ENCODE peak calls at places on chromosomes 16 and 17, in nine cellular contexts. R is NCI-H146, Z is progenitor cell of endocrine pancreas, S is Ammon's horn, A is T follicular helper cell, E is stomach, L is H9, K is LNCaP clone FGC, M is M059J. Q is an unnamed sample.

GRCh38 chr16:23382279-23382678 is 70.7 kb downstream of the COG7 start:
- DNase-seq in R (peak), Z (no peak), S (no peak), A (no peak), E (no peak), L (no peak), K (no peak), M (no peak), Q (no peak)

GRCh38 chr16:19071811-19072777 is 4.7 kb downstream of the COQ7 start:
- DNase-seq in R (peak), Z (peak), S (peak), A (peak), E (peak), L (peak), K (no peak), M (peak), Q (peak)

GRCh38 chr17:41919165-41919817 is 540 bp upstream of the ACLY start:
- DNase-seq in R (peak), Z (no peak), S (no peak), A (no peak), E (no peak), L (peak), K (peak), M (no peak), Q (peak)

GRCh38 chr16:24800586-24800985 is 45.2 kb upstream of the SLC5A11 start:
- DNase-seq in R (no peak), Z (no peak), S (no peak), A (no peak), E (no peak), L (no peak), K (no peak), M (peak), Q (no peak)

GRCh38 chr17:7114875-7115614 is 423 bp upstream of the ASGR2 start:
- DNase-seq in R (no peak), Z (no peak), S (peak), A (no peak), E (no peak), L (no peak), K (no peak), M (no peak), Q (no peak)

GRCh38 chr17:30472238-30472890 is 4.8 kb upstream of the GOSR1 start:
- DNase-seq in R (peak), Z (no peak), S (no peak), A (no peak), E (no peak), L (no peak), K (no peak), M (no peak), Q (no peak)

GRCh38 chr17:42682400-42683384 is at the start of gene CNTNAP1:
- DNase-seq in R (peak), Z (no peak), S (peak), A (no peak), E (peak), L (peak), K (no peak), M (peak), Q (peak)

GRCh38 chr17:7078711-7079110 is 1.3 kb downstream of the CLEC10A start:
- DNase-seq in R (no peak), Z (no peak), S (no peak), A (no peak), E (no peak), L (no peak), K (no peak), M (no peak), Q (no peak)

GRCh38 chr16:3580271-3580670 is 3.1 kb upstream of the NLRC3 start:
- DNase-seq in R (no peak), Z (no peak), S (no peak), A (no peak), E (no peak), L (no peak), K (no peak), M (no peak), Q (no peak)

GRCh38 chr17:78268960-78269892 is 37.8 kb downstream of the TMEM235 start:
- DNase-seq in R (peak), Z (no peak), S (no peak), A (no peak), E (no peak), L (peak), K (no peak), M (no peak), Q (no peak)

GRCh38 chr17:62626719-62627218 is 701 bp upstream of the MRC2 start:
- DNase-seq in R (no peak), Z (peak), S (no peak), A (no peak), E (no peak), L (peak), K (no peak), M (peak), Q (no peak)

GRCh38 chr16:85522842-85523601 is 90.1 kb upstream of the GSE1 start:
- DNase-seq in R (peak), Z (no peak), S (no peak), A (no peak), E (peak), L (no peak), K (peak), M (peak), Q (peak)

GRCh38 chr16:29820271-29820701 is at the start of gene MVP:
- DNase-seq in R (peak), Z (no peak), S (peak), A (no peak), E (peak), L (no peak), K (no peak), M (peak), Q (peak)

GRCh38 chr16:89722392-89723278 is 1.3 kb downstream of the ZNF276 start:
- DNase-seq in R (no peak), Z (no peak), S (peak), A (peak), E (peak), L (no peak), K (peak), M (no peak), Q (no peak)

GRCh38 chr16:28987170-28987853 is 2.5 kb downstream of the LAT start:
- DNase-seq in R (no peak), Z (no peak), S (no peak), A (no peak), E (no peak), L (no peak), K (no peak), M (no peak), Q (no peak)

GRCh38 chr16:19823322-19823721 is 61.3 kb downstream of the GPRC5B start:
- DNase-seq in R (no peak), Z (no peak), S (no peak), A (no peak), E (no peak), L (no peak), K (no peak), M (no peak), Q (no peak)

GRCh38 chr17:44223574-44224046 is 4.1 kb upstream of the UBTF start:
- DNase-seq in R (no peak), Z (no peak), S (peak), A (no peak), E (no peak), L (no peak), K (no peak), M (peak), Q (no peak)

GRCh38 chr17:77373298-77374169 is 232.8 kb downstream of the SEC14L1 start:
- DNase-seq in R (peak), Z (peak), S (no peak), A (no peak), E (peak), L (peak), K (no peak), M (no peak), Q (no peak)

GRCh38 chr16:72948238-72948559 is 99.7 kb downstream of the ZFHX3 start:
- DNase-seq in R (no peak), Z (no peak), S (no peak), A (no peak), E (no peak), L (no peak), K (no peak), M (no peak), Q (no peak)

GRCh38 chr16:81808933-81809480 is 29.9 kb downstream of the PLCG2 start:
- DNase-seq in R (no peak), Z (no peak), S (no peak), A (no peak), E (no peak), L (no peak), K (no peak), M (no peak), Q (no peak)

GRCh38 chr17:4204676-4205075 is 59.1 kb downstream of the ANKFY1 start:
- DNase-seq in R (no peak), Z (no peak), S (peak), A (no peak), E (no peak), L (peak), K (peak), M (peak), Q (no peak)

GRCh38 chr16:82440336-82440735 is 186.4 kb upstream of the CDH13 start:
- DNase-seq in R (no peak), Z (no peak), S (no peak), A (no peak), E (no peak), L (no peak), K (no peak), M (no peak), Q (no peak)

GRCh38 chr17:58783380-58783779 is 27.7 kb downstream of the PPM1E start:
- DNase-seq in R (peak), Z (no peak), S (no peak), A (no peak), E (no peak), L (no peak), K (no peak), M (peak), Q (peak)

GRCh38 chr16:81265658-81266451 is 27.4 kb downstream of the BCO1 start:
- DNase-seq in R (no peak), Z (no peak), S (peak), A (no peak), E (peak), L (no peak), K (peak), M (peak), Q (no peak)

GRCh38 chr17:82031885-82032627 is 578 bp downstream of the RAC3 start:
- DNase-seq in R (peak), Z (no peak), S (no peak), A (no peak), E (peak), L (peak), K (no peak), M (no peak), Q (peak)

GRCh38 chr17:4869599-4869998 is 29.7 kb upstream of the C17orf107 start:
- DNase-seq in R (no peak), Z (no peak), S (no peak), A (no peak), E (no peak), L (no peak), K (no peak), M (no peak), Q (no peak)